ENCODE peak calls at places on chromosome 6, in four cellular contexts. One of them, this sample, is unnamed.

GRCh38 chr6:90241229-90241873 is 55.3 kb downstream of the BACH2 start:
- DNase-seq in IMR-90: no peak
- DNase-seq in mesenchymal stem cell: no peak
- DNase-seq in H1: no peak
- DNase-seq in this sample: no peak

GRCh38 chr6:26115226-26115625 is 28.0 kb downstream of the HFE start:
- DNase-seq in mesenchymal stem cell: no peak
- DNase-seq in H1: no peak
- DNase-seq in IMR-90: no peak
- DNase-seq in this sample: no peak

GRCh38 chr6:23412770-23413169 is 713.2 kb upstream of the NRSN1 start:
- DNase-seq in IMR-90: no peak
- DNase-seq in mesenchymal stem cell: no peak
- DNase-seq in H1: no peak
- DNase-seq in this sample: no peak

GRCh38 chr6:47090881-47091280 is 48.7 kb upstream of the ADGRF1 start:
- DNase-seq in mesenchymal stem cell: no peak
- DNase-seq in H1: no peak
- DNase-seq in IMR-90: no peak
- DNase-seq in this sample: no peak

GRCh38 chr6:25504661-25505060 is 147.4 kb upstream of the SCGN start:
- DNase-seq in H1: no peak
- DNase-seq in mesenchymal stem cell: no peak
- DNase-seq in IMR-90: peak
- DNase-seq in this sample: no peak

GRCh38 chr6:94323853-94324252 is 904.5 kb upstream of the EPHA7 start:
- DNase-seq in mesenchymal stem cell: peak
- DNase-seq in H1: no peak
- DNase-seq in IMR-90: no peak
- DNase-seq in this sample: peak

GRCh38 chr6:34237722-34238506 is 1.2 kb downstream of the HMGA1 start:
- DNase-seq in IMR-90: peak
- DNase-seq in mesenchymal stem cell: peak
- DNase-seq in H1: no peak
- DNase-seq in this sample: peak

GRCh38 chr6:93318127-93318526 is 101.2 kb downstream of the EPHA7 start:
- DNase-seq in IMR-90: no peak
- DNase-seq in mesenchymal stem cell: no peak
- DNase-seq in H1: no peak
- DNase-seq in this sample: no peak

GRCh38 chr6:36443951-36444428 is 1.2 kb downstream of the KCTD20 start:
- DNase-seq in H1: no peak
- DNase-seq in IMR-90: peak
- DNase-seq in mesenchymal stem cell: peak
- DNase-seq in this sample: peak

GRCh38 chr6:111011360-111012142 is 29.7 kb downstream of the RPF2 start:
- DNase-seq in mesenchymal stem cell: peak
- DNase-seq in IMR-90: peak
- DNase-seq in H1: no peak
- DNase-seq in this sample: no peak

GRCh38 chr6:114713690-114714089 is 370.9 kb upstream of the HS3ST5 start:
- DNase-seq in H1: no peak
- DNase-seq in IMR-90: no peak
- DNase-seq in mesenchymal stem cell: no peak
- DNase-seq in this sample: no peak

GRCh38 chr6:161152904-161153662 is 120.8 kb downstream of the AGPAT4 start:
- DNase-seq in mesenchymal stem cell: no peak
- DNase-seq in H1: no peak
- DNase-seq in IMR-90: no peak
- DNase-seq in this sample: no peak

GRCh38 chr6:27601668-27602254 is 128.9 kb upstream of the ZNF184 start:
- DNase-seq in mesenchymal stem cell: peak
- DNase-seq in H1: no peak
- DNase-seq in IMR-90: no peak
- DNase-seq in this sample: peak

GRCh38 chr6:27608916-27609883 is 136.3 kb upstream of the ZNF184 start:
- DNase-seq in mesenchymal stem cell: peak
- DNase-seq in IMR-90: peak
- DNase-seq in H1: no peak
- DNase-seq in this sample: peak

GRCh38 chr6:27604986-27605385 is 132.1 kb upstream of the ZNF184 start:
- DNase-seq in H1: no peak
- DNase-seq in IMR-90: no peak
- DNase-seq in mesenchymal stem cell: peak
- DNase-seq in this sample: peak

GRCh38 chr6:27599859-27600532 is 127.1 kb upstream of the ZNF184 start:
- DNase-seq in IMR-90: no peak
- DNase-seq in mesenchymal stem cell: no peak
- DNase-seq in H1: no peak
- DNase-seq in this sample: no peak

DNA sequence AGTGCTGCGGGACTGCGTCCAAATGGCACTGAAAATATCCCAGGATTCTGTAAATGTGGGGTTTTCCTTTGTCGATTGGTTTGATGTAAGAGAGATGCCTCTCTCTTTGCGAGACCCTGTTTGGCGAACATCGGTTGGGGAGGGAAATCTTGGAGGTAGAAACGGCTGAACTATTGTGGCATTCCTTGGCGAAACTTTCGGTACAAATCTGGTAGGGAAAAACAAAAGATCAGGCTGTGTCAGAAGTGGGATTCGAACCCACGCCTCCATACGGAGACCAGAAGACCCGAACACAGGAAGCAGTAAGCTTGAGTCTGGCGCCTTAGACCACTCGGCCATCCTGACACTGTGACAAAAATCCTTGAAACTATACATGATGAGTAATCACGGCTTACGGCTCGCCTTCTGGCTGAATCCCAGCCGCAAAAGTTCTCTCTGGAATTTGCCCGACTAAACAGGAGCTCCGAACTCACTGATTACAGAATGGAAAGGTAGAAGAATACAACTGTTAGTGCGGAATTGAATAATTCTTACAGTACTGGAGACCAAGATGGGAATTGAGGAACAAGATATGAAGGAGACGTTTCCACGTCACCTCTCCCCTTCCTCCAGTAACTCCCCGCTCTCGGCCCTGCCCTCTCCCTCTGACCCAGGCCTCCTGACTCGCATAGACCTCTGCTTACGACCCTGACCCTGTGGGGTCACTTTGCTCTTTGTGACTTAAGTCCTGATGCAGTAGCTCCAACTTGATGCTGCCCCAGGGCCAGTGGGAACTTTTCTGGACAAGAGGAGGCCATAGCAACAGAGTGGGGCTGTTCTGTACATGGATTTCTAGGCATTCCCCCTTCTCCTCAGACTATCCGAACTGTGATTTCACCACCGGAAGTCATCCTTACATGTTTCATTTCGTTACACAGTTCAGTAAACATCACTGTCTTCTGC is 132.8 kb upstream of the ZNF184 start:
- DNase-seq in H1: peak
- DNase-seq in IMR-90: peak
- DNase-seq in mesenchymal stem cell: peak
- DNase-seq in this sample: peak
- H2AFZ ChIP-seq in H1: peak
- H2AFZ ChIP-seq in IMR-90: no peak
- H2AFZ ChIP-seq in mesenchymal stem cell: no peak
- H2AFZ ChIP-seq in this sample: peak

GRCh38 chr6:41562633-41562975 is 16.4 kb downstream of the FOXP4 start:
- DNase-seq in mesenchymal stem cell: no peak
- DNase-seq in IMR-90: no peak
- DNase-seq in H1: no peak
- DNase-seq in this sample: no peak

GRCh38 chr6:41561931-41562632 is 15.9 kb downstream of the FOXP4 start:
- DNase-seq in H1: no peak
- DNase-seq in IMR-90: no peak
- DNase-seq in mesenchymal stem cell: no peak
- DNase-seq in this sample: no peak

GRCh38 chr6:41559655-41560439 is 13.7 kb downstream of the FOXP4 start:
- DNase-seq in IMR-90: no peak
- DNase-seq in mesenchymal stem cell: no peak
- DNase-seq in H1: no peak
- DNase-seq in this sample: no peak

GRCh38 chr6:41561386-41561785 is 15.2 kb downstream of the FOXP4 start:
- DNase-seq in H1: no peak
- DNase-seq in mesenchymal stem cell: no peak
- DNase-seq in IMR-90: no peak
- DNase-seq in this sample: no peak

DNA sequence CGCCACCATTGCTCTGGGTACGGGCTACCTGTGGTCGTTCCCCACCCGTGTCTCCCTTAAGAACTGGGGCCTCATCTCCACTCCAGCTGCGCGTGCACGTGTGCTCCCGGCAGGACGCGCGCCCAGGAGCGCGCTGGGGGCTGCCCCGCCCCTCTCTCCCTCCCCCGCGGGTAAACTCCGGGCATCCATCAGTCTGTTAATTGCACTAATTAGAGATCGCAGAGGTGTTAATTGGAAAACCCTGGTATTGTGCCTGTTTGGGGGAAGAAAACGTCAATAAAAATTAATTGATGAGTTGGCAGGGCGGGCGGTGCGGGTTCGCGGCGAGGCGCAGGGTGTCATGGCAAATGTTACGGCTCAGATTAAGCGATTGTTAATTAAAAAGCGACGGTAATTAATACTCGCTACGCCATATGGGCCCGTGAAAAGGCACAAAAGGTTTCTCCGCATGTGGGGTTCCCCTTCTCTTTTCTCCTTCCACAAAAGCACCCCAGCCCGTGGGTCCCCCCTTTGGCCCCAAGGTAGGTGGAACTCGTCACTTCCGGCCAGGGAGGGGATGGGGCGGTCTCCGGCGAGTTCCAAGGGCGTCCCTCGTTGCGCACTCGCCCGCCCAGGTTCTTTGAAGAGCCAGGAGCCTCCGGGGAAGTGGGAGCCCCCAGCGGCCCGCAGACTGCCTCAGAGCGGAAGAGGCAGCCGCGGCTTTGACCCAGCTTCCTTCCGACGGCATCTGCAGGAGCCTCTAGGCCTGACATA is 14.4 kb downstream of the FOXP4 start:
- DNase-seq in IMR-90: no peak
- DNase-seq in mesenchymal stem cell: peak
- DNase-seq in H1: no peak
- DNase-seq in this sample: peak
- H2BK15ac ChIP-seq in IMR-90: no peak
- H2BK15ac ChIP-seq in mesenchymal stem cell: no peak
- H2BK15ac ChIP-seq in H1: peak
- H2BK15ac ChIP-seq in this sample: no peak

GRCh38 chr6:46015119-46015968 is at the start of gene CLIC5:
- DNase-seq in IMR-90: no peak
- DNase-seq in mesenchymal stem cell: no peak
- DNase-seq in H1: no peak
- DNase-seq in this sample: peak
- H2AFZ ChIP-seq in IMR-90: no peak
- H2AFZ ChIP-seq in mesenchymal stem cell: no peak
- H2AFZ ChIP-seq in H1: peak
- H2AFZ ChIP-seq in this sample: no peak

DNA sequence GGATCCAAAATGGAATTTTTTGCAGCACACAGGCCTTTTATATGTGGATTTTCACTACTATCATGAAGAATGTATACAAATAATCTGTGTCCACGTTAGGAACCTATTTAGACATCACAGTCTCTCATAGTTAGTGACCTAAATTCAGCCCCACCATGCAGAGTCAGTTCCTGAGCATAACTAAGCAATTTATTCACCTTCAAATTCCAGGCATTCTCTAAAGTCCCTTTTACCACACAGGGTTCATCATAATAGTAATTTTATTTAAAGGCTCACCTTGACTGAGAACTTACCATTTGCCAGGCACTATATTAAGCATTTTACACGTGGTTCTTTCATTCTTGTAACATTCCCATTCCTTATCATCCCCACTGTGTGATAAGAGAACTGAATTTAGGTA is 353.8 kb downstream of the ARHGAP18 start:
- DNase-seq in H1: no peak
- DNase-seq in mesenchymal stem cell: no peak
- DNase-seq in IMR-90: no peak
- DNase-seq in this sample: no peak
- H2BK15ac ChIP-seq in H1: no peak
- H2BK15ac ChIP-seq in mesenchymal stem cell: no peak
- H2BK15ac ChIP-seq in IMR-90: no peak
- H2BK15ac ChIP-seq in this sample: no peak

DNA sequence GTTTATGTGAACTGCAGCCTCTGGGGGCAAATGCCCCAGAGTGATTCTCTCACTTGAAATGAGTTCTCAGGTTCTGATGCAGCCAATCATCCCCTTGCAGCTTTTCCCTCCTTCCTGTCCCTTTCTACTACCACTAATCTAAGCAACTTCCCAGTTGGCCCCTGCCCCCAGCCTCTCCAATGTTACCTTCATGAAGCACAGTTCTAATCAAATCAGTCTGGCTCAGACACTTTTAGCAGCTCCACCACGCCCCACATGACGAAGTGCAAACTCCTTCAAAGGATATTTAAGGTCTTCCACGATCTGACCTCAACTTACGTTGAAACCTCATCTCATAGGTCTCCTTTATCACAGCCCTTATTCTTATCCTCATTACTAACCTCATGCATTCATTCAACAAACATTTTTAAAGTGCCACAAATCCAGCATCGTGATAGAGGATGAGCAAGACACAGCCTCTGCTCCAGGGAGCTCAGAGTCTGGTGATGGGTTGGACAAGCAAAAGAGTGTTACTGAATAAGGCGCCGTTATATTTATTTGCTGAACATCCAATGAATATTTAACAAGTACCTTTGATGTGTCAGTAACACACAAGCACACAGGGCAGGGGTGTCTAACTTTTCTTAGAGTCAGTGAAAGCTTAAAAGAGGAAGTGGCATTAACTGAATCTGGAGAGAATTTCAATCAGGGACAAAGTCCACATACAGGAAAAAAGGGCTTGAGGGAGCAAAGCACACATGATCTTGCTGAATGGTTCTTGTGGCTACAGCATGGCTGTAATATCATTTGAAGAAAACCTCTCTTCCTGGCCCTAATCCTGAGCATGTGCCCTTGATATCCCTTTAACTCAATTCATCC is 20.4 kb upstream of the DTNBP1 start:
- DNase-seq in IMR-90: no peak
- DNase-seq in mesenchymal stem cell: no peak
- DNase-seq in H1: no peak
- DNase-seq in this sample: no peak
- H2AFZ ChIP-seq in IMR-90: no peak
- H2AFZ ChIP-seq in mesenchymal stem cell: no peak
- H2AFZ ChIP-seq in H1: no peak
- H2AFZ ChIP-seq in this sample: no peak

DNA sequence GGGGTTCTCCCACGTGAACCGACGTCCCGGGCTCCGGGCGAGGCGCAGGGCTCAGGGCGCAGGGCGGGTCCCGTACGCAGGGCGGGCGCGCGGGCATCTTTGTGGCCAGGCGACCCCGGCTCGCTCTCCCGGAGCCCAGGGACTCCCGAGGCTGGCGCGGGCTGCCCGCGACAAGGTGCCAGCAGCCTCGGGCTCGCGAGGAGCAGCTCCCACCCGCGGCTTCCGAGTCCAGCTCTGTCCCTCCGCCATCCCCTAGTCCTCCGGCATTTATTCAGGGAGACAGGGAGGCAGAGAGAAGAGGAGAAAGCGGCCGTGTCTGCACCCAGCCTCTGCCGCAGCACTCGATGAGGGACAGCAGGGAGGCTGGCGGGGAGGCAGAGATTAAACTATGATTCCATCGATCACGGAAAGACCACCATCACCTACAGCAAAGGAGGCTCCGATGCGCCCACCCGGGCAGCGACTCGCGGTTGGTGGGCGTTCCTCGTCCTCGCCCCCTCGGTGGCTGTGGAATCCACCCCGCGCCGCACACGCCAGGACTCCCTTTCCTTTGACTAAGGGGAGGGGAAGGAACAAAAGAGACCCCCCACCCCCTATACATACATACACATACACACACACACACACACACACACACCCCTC is 1.1 kb downstream of the RGS17 start:
- DNase-seq in H1: no peak
- DNase-seq in IMR-90: peak
- DNase-seq in mesenchymal stem cell: peak
- DNase-seq in this sample: no peak
- H2BK15ac ChIP-seq in H1: no peak
- H2BK15ac ChIP-seq in IMR-90: no peak
- H2BK15ac ChIP-seq in mesenchymal stem cell: peak
- H2BK15ac ChIP-seq in this sample: no peak

This sample was measured in H9.